ENCODE peak calls at places on chromosome 22, in seven cellular contexts. One of them, this sample, is unnamed.

GRCh38 chr22:22974795-22975580 is 87.4 kb downstream of the IGLL5 start:
- DNase-seq in OCI-LY7: no peak
- DNase-seq in endothelial cell of umbilical vein: no peak
- DNase-seq in GM23338: no peak
- DNase-seq in PC-3: no peak
- DNase-seq in HCT116: no peak
- DNase-seq in mammary epithelial cell: no peak
- DNase-seq in this sample: no peak

GRCh38 chr22:40627612-40628011 is 8.9 kb downstream of the MRTFA start:
- DNase-seq in OCI-LY7: no peak
- DNase-seq in endothelial cell of umbilical vein: no peak
- DNase-seq in GM23338: no peak
- DNase-seq in PC-3: no peak
- DNase-seq in HCT116: no peak
- DNase-seq in mammary epithelial cell: peak
- DNase-seq in this sample: no peak

GRCh38 chr22:32396746-32397145 is 15.3 kb downstream of the RTCB start:
- DNase-seq in OCI-LY7: no peak
- DNase-seq in endothelial cell of umbilical vein: no peak
- DNase-seq in GM23338: no peak
- DNase-seq in PC-3: peak
- DNase-seq in HCT116: no peak
- DNase-seq in mammary epithelial cell: no peak
- DNase-seq in this sample: peak

GRCh38 chr22:35686298-35686697 is 31.4 kb upstream of the APOL5 start:
- DNase-seq in OCI-LY7: peak
- DNase-seq in endothelial cell of umbilical vein: no peak
- DNase-seq in GM23338: no peak
- DNase-seq in PC-3: no peak
- DNase-seq in HCT116: no peak
- DNase-seq in mammary epithelial cell: no peak
- DNase-seq in this sample: no peak

GRCh38 chr22:27809226-27809625 is 7.7 kb upstream of the MN1 start:
- DNase-seq in OCI-LY7: no peak
- DNase-seq in endothelial cell of umbilical vein: peak
- DNase-seq in GM23338: no peak
- DNase-seq in PC-3: no peak
- DNase-seq in HCT116: no peak
- DNase-seq in mammary epithelial cell: no peak
- DNase-seq in this sample: no peak

GRCh38 chr22:43404673-43405385 is 7.0 kb upstream of the MPPED1 start:
- DNase-seq in OCI-LY7: no peak
- DNase-seq in endothelial cell of umbilical vein: no peak
- DNase-seq in GM23338: no peak
- DNase-seq in PC-3: no peak
- DNase-seq in HCT116: no peak
- DNase-seq in mammary epithelial cell: peak
- DNase-seq in this sample: no peak

GRCh38 chr22:36510966-36511881 is 4.4 kb upstream of the FOXRED2 start:
- DNase-seq in OCI-LY7: peak
- DNase-seq in endothelial cell of umbilical vein: peak
- DNase-seq in GM23338: peak
- DNase-seq in PC-3: peak
- DNase-seq in HCT116: no peak
- DNase-seq in mammary epithelial cell: peak
- DNase-seq in this sample: peak

GRCh38 chr22:39080052-39080762 is 3.1 kb downstream of the APOBEC3G start:
- DNase-seq in OCI-LY7: no peak
- DNase-seq in endothelial cell of umbilical vein: no peak
- DNase-seq in GM23338: no peak
- DNase-seq in PC-3: no peak
- DNase-seq in HCT116: no peak
- DNase-seq in mammary epithelial cell: no peak
- DNase-seq in this sample: no peak

GRCh38 chr22:31284241-31284745 is 8.0 kb downstream of the PIK3IP1 start:
- DNase-seq in OCI-LY7: no peak
- DNase-seq in endothelial cell of umbilical vein: no peak
- DNase-seq in GM23338: no peak
- DNase-seq in PC-3: no peak
- DNase-seq in HCT116: no peak
- DNase-seq in mammary epithelial cell: no peak
- DNase-seq in this sample: no peak

GRCh38 chr22:48639896-48640732 is 1187.6 kb downstream of the BRD1 start:
- DNase-seq in OCI-LY7: no peak
- DNase-seq in endothelial cell of umbilical vein: no peak
- DNase-seq in GM23338: no peak
- DNase-seq in PC-3: no peak
- DNase-seq in HCT116: no peak
- DNase-seq in mammary epithelial cell: no peak
- DNase-seq in this sample: no peak

GRCh38 chr22:26564672-26565071 is 25.3 kb downstream of the TPST2 start:
- DNase-seq in OCI-LY7: no peak
- DNase-seq in endothelial cell of umbilical vein: no peak
- DNase-seq in GM23338: no peak
- DNase-seq in PC-3: no peak
- DNase-seq in HCT116: no peak
- DNase-seq in mammary epithelial cell: no peak
- DNase-seq in this sample: no peak

GRCh38 chr22:22042599-22043295 is 60.2 kb upstream of the TOP3B start:
- DNase-seq in OCI-LY7: peak
- DNase-seq in endothelial cell of umbilical vein: no peak
- DNase-seq in GM23338: no peak
- DNase-seq in PC-3: no peak
- DNase-seq in HCT116: no peak
- DNase-seq in mammary epithelial cell: no peak
- DNase-seq in this sample: no peak

GRCh38 chr22:19105867-19106802 is 16.1 kb downstream of the DGCR2 start:
- DNase-seq in OCI-LY7: peak
- DNase-seq in endothelial cell of umbilical vein: no peak
- DNase-seq in GM23338: peak
- DNase-seq in PC-3: peak
- DNase-seq in HCT116: no peak
- DNase-seq in mammary epithelial cell: peak
- DNase-seq in this sample: no peak

GRCh38 chr22:32824531-32825315 is 23.2 kb downstream of the TIMP3 start:
- DNase-seq in OCI-LY7: no peak
- DNase-seq in endothelial cell of umbilical vein: no peak
- DNase-seq in GM23338: no peak
- DNase-seq in PC-3: no peak
- DNase-seq in HCT116: no peak
- DNase-seq in mammary epithelial cell: no peak
- DNase-seq in this sample: no peak

GRCh38 chr22:45709004-45709739 is 37.5 kb downstream of the ATXN10 start:
- DNase-seq in OCI-LY7: no peak
- DNase-seq in endothelial cell of umbilical vein: peak
- DNase-seq in GM23338: no peak
- DNase-seq in PC-3: peak
- DNase-seq in HCT116: no peak
- DNase-seq in mammary epithelial cell: peak
- DNase-seq in this sample: peak

GRCh38 chr22:23501244-23501643 is 78.8 kb downstream of the IGLL1 start:
- DNase-seq in OCI-LY7: no peak
- DNase-seq in endothelial cell of umbilical vein: no peak
- DNase-seq in GM23338: no peak
- DNase-seq in PC-3: no peak
- DNase-seq in HCT116: no peak
- DNase-seq in mammary epithelial cell: peak
- DNase-seq in this sample: no peak

GRCh38 chr22:29726512-29727247 is 6.9 kb downstream of the CABP7 start:
- DNase-seq in OCI-LY7: no peak
- DNase-seq in endothelial cell of umbilical vein: no peak
- DNase-seq in GM23338: no peak
- DNase-seq in PC-3: no peak
- DNase-seq in HCT116: no peak
- DNase-seq in mammary epithelial cell: no peak
- DNase-seq in this sample: peak

GRCh38 chr22:29729161-29729560 is 9.4 kb downstream of the CABP7 start:
- DNase-seq in OCI-LY7: no peak
- DNase-seq in endothelial cell of umbilical vein: no peak
- DNase-seq in GM23338: no peak
- DNase-seq in PC-3: no peak
- DNase-seq in HCT116: no peak
- DNase-seq in mammary epithelial cell: no peak
- DNase-seq in this sample: no peak

GRCh38 chr22:29726104-29726503 is 6.3 kb downstream of the CABP7 start:
- DNase-seq in OCI-LY7: no peak
- DNase-seq in endothelial cell of umbilical vein: no peak
- DNase-seq in GM23338: no peak
- DNase-seq in PC-3: no peak
- DNase-seq in HCT116: no peak
- DNase-seq in mammary epithelial cell: no peak
- DNase-seq in this sample: no peak

GRCh38 chr22:29724843-29725242 is 5.0 kb downstream of the CABP7 start:
- DNase-seq in OCI-LY7: no peak
- DNase-seq in endothelial cell of umbilical vein: no peak
- DNase-seq in GM23338: no peak
- DNase-seq in PC-3: no peak
- DNase-seq in HCT116: no peak
- DNase-seq in mammary epithelial cell: no peak
- DNase-seq in this sample: no peak

GRCh38 chr22:29727248-29727551 is 7.4 kb downstream of the CABP7 start:
- DNase-seq in OCI-LY7: peak
- DNase-seq in endothelial cell of umbilical vein: peak
- DNase-seq in GM23338: peak
- DNase-seq in PC-3: no peak
- DNase-seq in HCT116: no peak
- DNase-seq in mammary epithelial cell: no peak
- DNase-seq in this sample: peak
- TF ChIP-seq CTCF in OCI-LY7: peak
- TF ChIP-seq CTCF in endothelial cell of umbilical vein: no peak
- TF ChIP-seq CTCF in GM23338: peak
- TF ChIP-seq CTCF in PC-3: peak
- TF ChIP-seq CTCF in HCT116: peak
- TF ChIP-seq CTCF in mammary epithelial cell: no peak
- TF ChIP-seq CTCF in this sample: peak

GRCh38 chr22:46736705-46737104 is 1.3 kb downstream of the CERK start:
- DNase-seq in OCI-LY7: no peak
- DNase-seq in endothelial cell of umbilical vein: no peak
- DNase-seq in GM23338: no peak
- DNase-seq in PC-3: no peak
- DNase-seq in HCT116: no peak
- DNase-seq in mammary epithelial cell: no peak
- DNase-seq in this sample: no peak
- H3K27ac ChIP-seq in OCI-LY7: no peak
- H3K27ac ChIP-seq in endothelial cell of umbilical vein: peak
- H3K27ac ChIP-seq in GM23338: peak
- H3K27ac ChIP-seq in PC-3: no peak
- H3K27ac ChIP-seq in HCT116: no peak
- H3K27ac ChIP-seq in mammary epithelial cell: no peak
- H3K27ac ChIP-seq in this sample: no peak

DNA sequence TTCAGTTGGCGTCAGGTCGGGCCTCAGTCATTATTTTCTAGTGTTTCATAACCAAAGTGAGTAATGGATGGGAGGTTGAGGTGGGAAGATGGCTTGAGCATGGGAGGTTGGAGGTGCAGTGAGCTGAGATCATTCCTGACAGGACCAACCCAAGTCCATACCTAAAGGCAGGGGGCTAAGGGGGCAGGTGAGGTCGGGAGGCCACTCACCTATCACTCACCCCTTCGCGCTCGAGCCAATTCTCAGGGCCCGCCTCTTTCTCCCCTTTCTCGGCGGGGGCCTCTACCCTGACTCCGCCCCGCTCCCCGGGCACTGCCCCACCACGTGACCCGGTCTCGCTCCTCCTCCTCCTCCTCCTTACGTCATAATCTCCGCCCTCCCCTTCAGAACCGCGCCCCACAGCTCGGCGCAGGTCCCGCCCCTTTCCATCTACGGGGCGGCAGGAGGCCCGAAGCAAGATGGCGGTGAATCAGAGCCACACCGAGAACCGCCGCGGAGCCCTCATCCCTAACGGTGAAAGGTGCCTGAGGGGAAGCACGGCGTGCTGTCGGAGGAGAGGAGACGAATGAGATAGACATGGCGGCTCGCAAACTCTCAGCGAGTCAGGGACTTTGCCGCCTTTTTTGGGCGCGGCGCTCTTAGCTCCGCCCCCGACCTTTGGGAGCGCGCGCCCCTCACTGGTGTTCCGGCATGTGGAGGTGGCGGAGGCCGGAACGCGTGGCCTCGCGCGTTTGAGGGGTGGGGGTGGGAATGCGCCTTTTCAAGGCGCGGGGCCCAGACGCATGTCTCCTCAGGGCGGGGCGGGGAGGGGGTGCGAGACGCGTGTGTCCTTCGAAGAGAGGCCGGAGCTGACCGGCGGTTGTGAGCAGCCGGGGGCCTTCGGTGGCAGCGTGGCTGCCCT is at the start of gene WBP2NL:
- DNase-seq in OCI-LY7: peak
- DNase-seq in endothelial cell of umbilical vein: peak
- DNase-seq in GM23338: peak
- DNase-seq in PC-3: peak
- DNase-seq in HCT116: no peak
- DNase-seq in mammary epithelial cell: peak
- DNase-seq in this sample: peak
- H2AFZ ChIP-seq in OCI-LY7: peak
- H2AFZ ChIP-seq in endothelial cell of umbilical vein: peak
- H2AFZ ChIP-seq in GM23338: no peak
- H2AFZ ChIP-seq in PC-3: peak
- H2AFZ ChIP-seq in HCT116: no peak
- H2AFZ ChIP-seq in mammary epithelial cell: peak
- H2AFZ ChIP-seq in this sample: peak

GRCh38 chr22:20180640-20181039 is 29.8 kb upstream of the CCDC188 start:
- DNase-seq in OCI-LY7: no peak
- DNase-seq in endothelial cell of umbilical vein: no peak
- DNase-seq in GM23338: no peak
- DNase-seq in PC-3: no peak
- DNase-seq in HCT116: no peak
- DNase-seq in mammary epithelial cell: no peak
- DNase-seq in this sample: no peak

GRCh38 chr22:20181194-20181931 is 30.5 kb upstream of the CCDC188 start:
- DNase-seq in OCI-LY7: no peak
- DNase-seq in endothelial cell of umbilical vein: no peak
- DNase-seq in GM23338: no peak
- DNase-seq in PC-3: no peak
- DNase-seq in HCT116: no peak
- DNase-seq in mammary epithelial cell: no peak
- DNase-seq in this sample: no peak

GRCh38 chr22:20179455-20180244 is 28.8 kb upstream of the CCDC188 start:
- DNase-seq in OCI-LY7: no peak
- DNase-seq in endothelial cell of umbilical vein: no peak
- DNase-seq in GM23338: no peak
- DNase-seq in PC-3: no peak
- DNase-seq in HCT116: no peak
- DNase-seq in mammary epithelial cell: no peak
- DNase-seq in this sample: no peak

GRCh38 chr22:20178922-20179227 is 28.0 kb upstream of the CCDC188 start:
- DNase-seq in OCI-LY7: no peak
- DNase-seq in endothelial cell of umbilical vein: no peak
- DNase-seq in GM23338: no peak
- DNase-seq in PC-3: no peak
- DNase-seq in HCT116: no peak
- DNase-seq in mammary epithelial cell: no peak
- DNase-seq in this sample: no peak

DNA sequence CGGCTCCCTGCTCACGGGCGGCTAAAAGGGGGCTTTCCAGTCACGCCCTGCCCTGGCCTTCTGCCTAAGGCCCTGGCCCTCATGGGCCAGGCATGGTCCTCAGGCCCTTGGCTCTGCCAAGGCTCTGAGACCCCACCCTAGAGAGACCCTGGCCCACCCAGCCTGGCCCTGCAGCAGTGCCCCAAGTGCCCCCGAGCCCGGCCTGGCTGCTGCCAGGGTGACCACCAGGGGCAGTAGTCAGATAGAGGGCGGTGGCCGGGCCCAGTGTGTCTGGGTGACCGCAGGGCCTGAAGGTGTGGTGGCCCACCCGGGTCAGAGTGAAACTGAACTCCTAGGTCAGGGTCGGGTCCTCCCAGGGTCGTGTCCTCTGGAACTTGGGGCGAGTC is 29.4 kb upstream of the CCDC188 start:
- DNase-seq in OCI-LY7: no peak
- DNase-seq in endothelial cell of umbilical vein: no peak
- DNase-seq in GM23338: peak
- DNase-seq in PC-3: no peak
- DNase-seq in HCT116: no peak
- DNase-seq in mammary epithelial cell: no peak
- DNase-seq in this sample: no peak
- TF ChIP-seq CTCF in OCI-LY7: no peak
- TF ChIP-seq CTCF in endothelial cell of umbilical vein: peak
- TF ChIP-seq CTCF in GM23338: peak
- TF ChIP-seq CTCF in PC-3: peak
- TF ChIP-seq CTCF in HCT116: no peak
- TF ChIP-seq CTCF in mammary epithelial cell: no peak
- TF ChIP-seq CTCF in this sample: no peak